ENCODE peak calls at places on chromosomes 11 and 22, in eight cellular contexts. Y, P, K, O, C, U, H and I are unnamed samples.

GRCh38 chr11:11813288-11813962 is 28.3 kb upstream of the USP47 start:
- ATAC-seq in P (no peak), Y (no peak), K (peak; percentile 90), O (peak; percentile 80), H (no peak), U (peak; percentile 99), C (no peak), I (peak; percentile 95)

GRCh38 chr11:106471273-106471672 is 393.8 kb downstream of the AASDHPPT start:
- ATAC-seq in C (no peak), H (no peak), Y (no peak), U (no peak), K (no peak), O (no peak), P (no peak), I (no peak)

GRCh38 chr11:17414317-17414737 is 25.9 kb upstream of the KCNJ11 start:
- ATAC-seq in O (no peak), U (no peak), H (no peak), K (no peak), C (no peak), P (peak; percentile 50), Y (no peak), I (no peak)

GRCh38 chr22:42734406-42734805 is 13.7 kb upstream of the A4GALT start:
- ATAC-seq in Y (no peak), P (no peak), U (no peak), C (no peak), O (no peak), H (no peak), K (no peak), I (no peak)

GRCh38 chr11:96278039-96278897 is 64.7 kb downstream of the MAML2 start:
- ATAC-seq in K (no peak), P (peak; percentile 10), H (peak; percentile 61), O (peak; percentile 26), U (no peak), Y (peak; percentile 18), C (peak; percentile 21), I (no peak)

GRCh38 chr11:23585700-23586099 is 725.4 kb upstream of the CCDC179 start:
- ATAC-seq in U (no peak), P (no peak), K (no peak), O (no peak), Y (no peak), H (no peak), C (no peak), I (no peak)

GRCh38 chr22:20576445-20576816 is 69.0 kb downstream of the MED15 start:
- ATAC-seq in P (no peak), O (no peak), Y (no peak), U (no peak), H (no peak), K (peak; percentile 53), C (no peak), I (no peak)

GRCh38 chr11:26761382-26761781 is 39.5 kb upstream of the SLC5A12 start:
- ATAC-seq in O (no peak), Y (no peak), C (no peak), P (no peak), U (no peak), H (peak; percentile 68), K (peak; percentile 84), I (peak; percentile 19)

GRCh38 chr11:110366234-110366633 is 63.5 kb upstream of the FDX1 start:
- ATAC-seq in P (peak; percentile 58), Y (no peak), H (no peak), U (no peak), K (peak; percentile 70), C (no peak), O (no peak), I (no peak)

DNA sequence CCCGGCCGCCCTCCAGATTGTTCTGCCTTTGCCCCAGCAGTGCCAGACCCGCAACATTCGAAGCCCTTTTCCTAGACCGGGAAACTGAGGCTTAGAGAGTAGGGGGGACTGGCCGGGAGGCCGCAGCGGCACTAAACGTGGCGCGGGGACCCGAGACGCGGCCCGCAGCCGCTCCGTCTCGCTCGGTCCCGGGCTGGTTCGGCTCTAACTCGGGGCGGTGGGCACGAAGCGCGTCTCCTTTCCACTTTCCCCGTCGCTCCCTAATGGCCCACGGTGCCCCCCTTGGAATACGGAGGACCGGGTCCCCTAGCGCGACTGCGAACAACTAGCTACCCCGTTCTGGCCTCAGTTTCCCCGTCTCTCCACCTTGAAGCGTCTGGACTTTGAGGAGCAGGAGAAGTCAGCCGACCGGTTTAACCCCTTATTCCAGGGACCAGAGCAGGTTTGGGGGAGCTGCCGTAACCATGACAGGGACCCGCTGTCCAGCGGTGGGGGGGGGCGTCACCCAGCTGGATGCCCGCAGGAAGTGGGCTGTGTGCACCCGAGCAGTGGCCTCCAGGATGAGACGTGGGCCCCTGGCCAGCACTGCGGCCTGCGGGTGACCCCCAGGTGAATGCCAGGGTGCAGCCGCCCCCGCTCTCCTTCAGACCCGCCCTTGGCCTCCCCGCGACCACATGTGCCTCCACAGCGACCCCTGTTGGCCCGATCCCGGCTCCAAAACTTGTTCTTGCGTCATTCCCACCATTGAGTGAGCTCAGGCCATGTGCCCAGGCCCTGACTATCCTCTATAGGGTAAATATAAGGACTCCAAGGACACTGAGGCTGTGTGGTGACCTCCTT is 1.1 kb downstream of the CDC42EP1 start:
- ATAC-seq in C (peak; percentile 66), O (peak; percentile 66), P (peak; percentile 69), H (peak; percentile 80), K (peak; percentile 84), Y (peak; percentile 49), U (peak; percentile 45), I (peak; percentile 66)
- TF ChIP-seq POLR2AphosphoS5 in C (peak; percentile 40), O (peak; percentile 42), P (no peak), H (no peak), K (peak; percentile 80), Y (peak; percentile 37), U (peak; percentile 68), I (peak; percentile 88)

DNA sequence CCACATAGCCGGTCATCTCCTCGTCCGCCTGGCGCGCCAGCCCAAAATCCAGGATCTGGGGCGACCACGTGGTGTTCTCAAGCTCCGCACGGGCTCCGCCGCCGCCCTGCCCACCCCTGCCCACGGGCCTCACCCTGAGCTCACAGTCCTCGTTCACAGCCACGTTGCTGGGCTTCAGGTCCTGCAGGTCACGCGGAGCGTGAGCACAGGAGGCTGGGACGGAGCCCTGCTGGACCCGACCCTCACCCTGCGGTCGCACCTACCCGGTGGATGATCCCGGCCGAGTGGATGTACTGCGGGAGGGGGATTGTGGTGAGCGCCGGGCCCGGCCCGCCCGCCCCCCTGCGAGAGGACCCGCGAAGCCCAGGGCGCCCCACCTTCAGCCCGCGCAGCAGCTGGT is 3.2 kb downstream of the MAPK11 start:
- ATAC-seq in C (no peak), P (no peak), Y (no peak), K (no peak), O (no peak), U (no peak), H (no peak), I (no peak)
- H3K4me3 ChIP-seq in C (peak overlapping the region; percentile 59), P (no peak overlapping the region), Y (no peak overlapping the region), K (peak overlapping the region; percentile 43), O (no peak overlapping the region), U (no peak overlapping the region), H (no peak overlapping the region), I (no peak overlapping the region)

GRCh38 chr22:50051930-50052329 is 6.2 kb downstream of the TTLL8 start:
- ATAC-seq in C (no peak), O (no peak), U (no peak), Y (no peak), P (no peak), H (no peak), K (no peak), I (no peak)
- TF ChIP-seq CTCF in C (no peak), O (no peak), U (no peak), Y (no peak), P (no peak), H (no peak), K (no peak), I (no peak)

DNA sequence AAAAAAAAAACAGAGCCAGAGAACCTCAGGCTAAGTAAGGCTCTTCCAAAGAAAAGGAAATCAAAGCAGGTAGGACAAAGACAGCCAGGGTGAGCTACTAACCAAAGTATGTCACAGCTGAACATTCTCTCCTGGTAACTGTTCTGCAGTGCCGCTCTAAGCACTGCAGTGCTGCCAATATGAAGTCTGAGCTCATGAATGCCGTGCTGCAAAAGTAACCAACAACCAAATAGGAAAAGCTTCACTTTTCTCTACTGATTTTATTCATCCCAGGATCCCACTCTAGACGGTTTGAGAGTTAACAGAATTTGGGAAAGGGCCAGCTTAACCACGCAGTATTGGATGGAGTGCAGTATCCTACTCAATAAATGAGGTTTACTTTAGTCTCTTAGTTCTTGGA is 3.5 kb downstream of the SIK3 start:
- ATAC-seq in K (no peak), H (peak; percentile 13), C (no peak), Y (no peak), P (no peak), U (no peak), O (no peak), I (no peak)
- TF ChIP-seq POLR2AphosphoS5 in K (no peak), H (no peak), C (no peak), Y (no peak), P (no peak), U (no peak), O (no peak), I (no peak)

GRCh38 chr22:23564276-23564675 is 15.8 kb downstream of the IGLL1 start:
- ATAC-seq in Y (no peak), P (no peak), O (no peak), H (no peak), U (no peak), C (no peak), K (no peak), I (no peak)

GRCh38 chr22:23565288-23565941 is 14.7 kb downstream of the IGLL1 start:
- ATAC-seq in U (peak; percentile 48), O (peak; percentile 71), P (peak; percentile 87), C (peak; percentile 78), K (no peak), Y (peak; percentile 89), H (peak; percentile 33), I (no peak)

GRCh38 chr22:23566716-23567475 is 13.2 kb downstream of the IGLL1 start:
- ATAC-seq in O (no peak), C (peak; percentile 8), Y (no peak), P (no peak), K (no peak), H (no peak), U (peak; percentile 3), I (no peak)

GRCh38 chr22:23563111-23563510 is 17.0 kb downstream of the IGLL1 start:
- ATAC-seq in Y (no peak), K (no peak), C (no peak), O (no peak), U (no peak), P (no peak), H (no peak), I (no peak)

DNA sequence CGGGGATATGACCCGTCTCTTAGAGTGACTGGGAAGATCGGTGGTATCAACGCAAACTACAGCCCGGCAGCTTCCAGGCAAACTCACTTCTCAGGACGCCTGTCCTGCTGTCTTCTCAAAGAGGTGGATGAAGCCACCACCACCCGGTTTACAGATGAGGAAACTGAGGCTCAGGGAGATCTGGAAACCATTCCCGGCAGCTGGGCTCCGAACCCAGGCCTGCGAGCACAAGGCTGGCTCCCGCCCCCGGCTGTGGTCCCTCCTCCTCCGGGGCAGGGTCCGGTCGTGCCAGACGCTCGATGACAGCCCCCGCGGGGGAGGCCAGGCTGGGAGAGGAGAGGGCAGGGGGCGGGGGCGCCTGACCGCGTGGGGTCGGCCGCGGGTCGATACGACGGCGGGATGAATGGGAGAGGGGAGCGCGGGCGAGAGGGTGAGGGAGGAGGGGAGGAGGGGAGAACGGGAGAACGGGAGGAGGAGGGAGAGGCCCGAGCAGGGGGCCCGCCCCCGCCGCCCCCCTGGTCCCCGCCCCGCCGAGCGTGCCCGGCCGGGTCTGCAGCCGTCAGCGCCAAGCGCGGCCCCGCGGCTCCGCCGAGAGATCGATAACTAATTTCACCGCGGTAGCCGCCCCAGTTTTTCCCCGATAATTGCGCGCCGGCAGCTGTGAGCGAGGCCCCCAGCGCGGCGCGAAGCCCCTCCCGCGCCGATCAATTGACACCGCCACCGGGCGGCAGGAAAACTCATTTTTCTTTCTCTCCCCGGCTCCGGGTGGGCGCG is 14.0 kb downstream of the IGLL1 start:
- ATAC-seq in Y (no peak), H (no peak), C (peak; percentile 45), U (peak; percentile 73), P (no peak), K (peak; percentile 26), O (no peak), I (no peak)
- H3K4me3 ChIP-seq in Y (no peak overlapping the region), H (no peak overlapping the region), C (peak overlapping the region; percentile 77), U (peak overlapping the region; percentile 73), P (no peak overlapping the region), K (peak overlapping the region; percentile 34), O (peak overlapping the region; percentile 48), I (peak overlapping the region; percentile 21)